ENCODE peak calls at places on chromosomes 5 and 9, in four cellular contexts. A, G, S and N are unnamed samples.

GRCh38 chr9:98146101-98146991 is 27.3 kb upstream of the TRIM14 start:
- DNase-seq in S (no peak), G (peak; percentile 89), A (no peak), N (no peak)

GRCh38 chr5:172005708-172006377 is 595 bp downstream of the FBXW11 start:
- DNase-seq in S (peak; percentile 18), A (peak; percentile 5), G (peak; percentile 54), N (peak; percentile 13)

GRCh38 chr9:113956901-113957777 is 81.0 kb downstream of the ZNF618 start:
- DNase-seq in S (no peak), G (no peak), A (no peak), N (no peak)

GRCh38 chr5:43336159-43336558 is 22.9 kb upstream of the HMGCS1 start:
- DNase-seq in G (peak; percentile 6), S (no peak), A (no peak), N (no peak)

GRCh38 chr9:68678430-68678829 is 26.6 kb upstream of the PIP5K1B start:
- DNase-seq in G (peak; percentile 26), S (no peak), A (no peak), N (no peak)

GRCh38 chr9:36191290-36191645 is 547 bp downstream of the CLTA start:
- DNase-seq in S (peak; percentile 49), A (peak; percentile 30), G (peak; percentile 36), N (peak; percentile 40)

GRCh38 chr5:82406200-82406773 is 128.1 kb upstream of the RPS23 start:
- DNase-seq in A (no peak), G (no peak), S (no peak), N (no peak)

GRCh38 chr5:39198080-39198479 is 21.3 kb downstream of the FYB1 start:
- DNase-seq in S (no peak), G (peak; percentile 76), A (no peak), N (no peak)

GRCh38 chr5:115068239-115069086 is 101.2 kb downstream of the TRIM36 start:
- DNase-seq in A (no peak), G (no peak), S (no peak), N (no peak)

GRCh38 chr9:113675475-113675941 is 200.6 kb upstream of the ZNF618 start:
- DNase-seq in G (no peak), S (no peak), A (no peak), N (no peak)

GRCh38 chr9:4618700-4619099 is 43.4 kb upstream of the PLPP6 start:
- DNase-seq in A (no peak), G (no peak), S (no peak), N (no peak)

GRCh38 chr5:79703381-79703645 is 13.7 kb downstream of the CMYA5 start:
- DNase-seq in G (no peak), S (no peak), A (no peak), N (no peak)

GRCh38 chr9:113737414-113738271 is 138.5 kb upstream of the ZNF618 start:
- DNase-seq in G (peak; percentile 78), A (no peak), S (peak; percentile 2), N (no peak)

GRCh38 chr9:88747768-88748167 is 212.8 kb downstream of the NXNL2 start:
- DNase-seq in A (no peak), G (peak; percentile 19), S (no peak), N (no peak)

GRCh38 chr5:71924325-71924724 is 182.9 kb upstream of the MAP1B start:
- DNase-seq in S (no peak), G (no peak), A (no peak), N (no peak)

GRCh38 chr9:21287280-21287679 is 17.8 kb downstream of the IFNA5 start:
- DNase-seq in A (no peak), S (no peak), G (no peak), N (no peak)

GRCh38 chr5:147887026-147887627 is 8.6 kb downstream of the SCGB3A2 start:
- DNase-seq in A (no peak), G (peak; percentile 68), S (no peak), N (no peak)

GRCh38 chr5:3140117-3140516 is 388.6 kb upstream of the IRX2 start:
- DNase-seq in G (no peak), S (no peak), A (no peak), N (no peak)

GRCh38 chr5:149371296-149371962 is 7.7 kb downstream of the IL17B start:
- DNase-seq in A (peak; percentile 42), S (peak; percentile 69), G (peak; percentile 86), N (peak; percentile 53)

GRCh38 chr5:132484386-132484715 is 6.2 kb downstream of the IRF1 start:
- DNase-seq in G (no peak), S (no peak), A (no peak), N (no peak)

GRCh38 chr5:180304016-180304292 is 12.1 kb upstream of the MAPK9 start:
- DNase-seq in S (no peak), G (no peak), A (no peak), N (no peak)

GRCh38 chr9:69200071-69200470 is 26.0 kb downstream of the TJP2 start:
- DNase-seq in G (no peak), A (no peak), S (no peak), N (no peak)

GRCh38 chr9:4225291-4226119 is 74.4 kb downstream of the GLIS3 start:
- DNase-seq in G (peak; percentile 38), A (no peak), S (no peak), N (no peak)

GRCh38 chr9:38380872-38381534 is 11.5 kb upstream of the ALDH1B1 start:
- DNase-seq in S (no peak), G (no peak), A (no peak), N (no peak)

GRCh38 chr5:88683506-88684135 is 199.4 kb downstream of the MEF2C start:
- DNase-seq in A (no peak), G (no peak), S (no peak), N (no peak)

GRCh38 chr5:17248999-17249634 is 31.7 kb downstream of the BASP1 start:
- DNase-seq in G (peak; percentile 15), S (no peak), A (no peak), N (no peak)

GRCh38 chr5:36877667-36878420 is 1.3 kb downstream of the NIPBL start:
- DNase-seq in S (no peak), G (peak; percentile 62), A (no peak), N (peak; percentile 46)

GRCh38 chr9:16532272-16532671 is 338.2 kb downstream of the BNC2 start:
- DNase-seq in A (no peak), S (no peak), G (no peak), N (no peak)

GRCh38 chr9:90169490-90169889 is 473.1 kb downstream of the DIRAS2 start:
- DNase-seq in S (no peak), A (no peak), G (no peak), N (no peak)

GRCh38 chr9:5478214-5478613 is 27.9 kb downstream of the CD274 start:
- DNase-seq in A (no peak), G (no peak), S (no peak), N (no peak)

GRCh38 chr9:33731142-33731541 is 64.2 kb upstream of the PRSS3 start:
- DNase-seq in G (no peak), A (no peak), S (no peak), N (no peak)

GRCh38 chr5:139956342-139956741 is 86.8 kb downstream of the NRG2 start:
- DNase-seq in S (no peak), G (no peak), A (no peak), N (no peak)

GRCh38 chr5:115243412-115243811 is 19.3 kb downstream of the PGGT1B start:
- DNase-seq in G (no peak), A (no peak), S (no peak), N (no peak)

GRCh38 chr5:152514827-152515397 is 109.8 kb upstream of the NMUR2 start:
- DNase-seq in G (peak; percentile 56), S (no peak), A (no peak), N (no peak)

GRCh38 chr9:120875954-120876841 is 790 bp downstream of the PHF19 start:
- DNase-seq in S (peak; percentile 80), G (peak; percentile 89), A (peak; percentile 74), N (peak; percentile 64)